ENCODE peak calls at places on chromosomes 16 and 17, in nine cellular contexts. Z is NCI-H1436; P is stimulated activated CD8-positive, alpha-beta memory T cell treated with anti-CD3 and anti-CD28 coated beads, Interleukin-4, amount 100 ng/mL, for 1 hour; B is C1 segment of cervical spinal cord; V is ELR; N is retina; R is gastrocnemius medialis; U is ELF-1; W is effector memory CD8-positive, alpha-beta T cell. S is an unnamed sample.

GRCh38 chr17:41140360-41141132 is at the start of gene KRTAP4-6:
- DNase-seq in Z (no peak), P (no peak), B (no peak), V (peak), N (no peak), R (no peak), U (no peak), W (no peak), S (no peak)

GRCh38 chr17:37187262-37187661 is 188.5 kb upstream of the C17orf78 start:
- DNase-seq in Z (no peak), P (no peak), B (no peak), V (no peak), N (no peak), R (no peak), U (no peak), W (no peak), S (no peak)

GRCh38 chr17:20092292-20092867 is 83.2 kb downstream of the SPECC1 start:
- DNase-seq in Z (peak), P (no peak), B (no peak), V (no peak), N (no peak), R (no peak), U (no peak), W (no peak), S (no peak)

GRCh38 chr17:67841992-67842391 is 16.7 kb downstream of the BPTF start:
- DNase-seq in Z (no peak), P (no peak), B (no peak), V (peak), N (no peak), R (no peak), U (no peak), W (no peak), S (no peak)

GRCh38 chr16:21626659-21627277 is 25.6 kb downstream of the IGSF6 start:
- DNase-seq in Z (no peak), P (no peak), B (peak), V (peak), N (no peak), R (no peak), U (peak), W (no peak), S (no peak)

GRCh38 chr16:30985401-30986128 is 558 bp downstream of the HSD3B7 start:
- DNase-seq in Z (peak), P (no peak), B (no peak), V (peak), N (no peak), R (peak), U (no peak), W (no peak), S (peak)

GRCh38 chr16:66167564-66168291 is 198.8 kb upstream of the CDH5 start:
- DNase-seq in Z (no peak), P (no peak), B (no peak), V (no peak), N (no peak), R (no peak), U (peak), W (no peak), S (no peak)

GRCh38 chr17:77607606-77608005 is 350.9 kb upstream of the TNRC6C start:
- DNase-seq in Z (no peak), P (no peak), B (no peak), V (no peak), N (no peak), R (no peak), U (no peak), W (no peak), S (no peak)

GRCh38 chr17:66464921-66465320 is 162.5 kb downstream of the PRKCA start:
- DNase-seq in Z (no peak), P (no peak), B (no peak), V (peak), N (no peak), R (no peak), U (no peak), W (no peak), S (no peak)

GRCh38 chr17:56478836-56479447 is 114.6 kb upstream of the NOG start:
- DNase-seq in Z (no peak), P (no peak), B (no peak), V (peak), N (no peak), R (no peak), U (peak), W (no peak), S (no peak)

GRCh38 chr17:3796110-3796821 is 4.7 kb downstream of the ITGAE start:
- DNase-seq in Z (no peak), P (peak), B (no peak), V (no peak), N (no peak), R (no peak), U (no peak), W (peak), S (no peak)